ENCODE peak calls at places on chromosome 4, in ten cellular contexts. One of them, this sample, is unnamed.

GRCh38 chr4:35459045-35459444 is 785.3 kb downstream of the ARAP2 start:
- DNase-seq in fibroblast of mammary gland: no peak
- DNase-seq in IMR-90: no peak
- DNase-seq in CD8-positive, alpha-beta T cell: no peak
- DNase-seq in GM12865: no peak
- DNase-seq in lower leg skin: no peak
- DNase-seq in kidney: no peak
- DNase-seq in AG09319: no peak
- DNase-seq in heart right ventricle: no peak
- DNase-seq in B cell: no peak
- DNase-seq in this sample: no peak

GRCh38 chr4:145840162-145840768 is 98.4 kb downstream of the ZNF827 start:
- DNase-seq in fibroblast of mammary gland: peak; percentile 64
- DNase-seq in IMR-90: peak; percentile 38
- DNase-seq in CD8-positive, alpha-beta T cell: no peak
- DNase-seq in GM12865: peak; percentile 75
- DNase-seq in lower leg skin: no peak
- DNase-seq in kidney: no peak
- DNase-seq in AG09319: no peak
- DNase-seq in heart right ventricle: no peak
- DNase-seq in B cell: no peak
- DNase-seq in this sample: no peak

GRCh38 chr4:141002323-141002805 is 130.9 kb downstream of the RNF150 start:
- DNase-seq in fibroblast of mammary gland: peak; percentile 7
- DNase-seq in IMR-90: peak; percentile 93
- DNase-seq in CD8-positive, alpha-beta T cell: no peak
- DNase-seq in GM12865: no peak
- DNase-seq in lower leg skin: no peak
- DNase-seq in kidney: no peak
- DNase-seq in AG09319: no peak
- DNase-seq in heart right ventricle: no peak
- DNase-seq in B cell: no peak
- DNase-seq in this sample: no peak

GRCh38 chr4:26055855-26056254 is 141.8 kb downstream of the SMIM20 start:
- DNase-seq in fibroblast of mammary gland: no peak
- DNase-seq in IMR-90: no peak
- DNase-seq in CD8-positive, alpha-beta T cell: no peak
- DNase-seq in GM12865: peak; percentile 11
- DNase-seq in lower leg skin: no peak
- DNase-seq in kidney: no peak
- DNase-seq in AG09319: no peak
- DNase-seq in heart right ventricle: no peak
- DNase-seq in B cell: no peak
- DNase-seq in this sample: no peak

GRCh38 chr4:177119693-177120092 is 190.0 kb upstream of the NEIL3 start:
- DNase-seq in fibroblast of mammary gland: peak; percentile 28
- DNase-seq in IMR-90: no peak
- DNase-seq in CD8-positive, alpha-beta T cell: no peak
- DNase-seq in GM12865: no peak
- DNase-seq in lower leg skin: no peak
- DNase-seq in kidney: no peak
- DNase-seq in AG09319: no peak
- DNase-seq in heart right ventricle: no peak
- DNase-seq in B cell: no peak
- DNase-seq in this sample: no peak

GRCh38 chr4:1544861-1545275 is 138.6 kb upstream of the NKX1-1 start:
- DNase-seq in fibroblast of mammary gland: no peak
- DNase-seq in IMR-90: no peak
- DNase-seq in CD8-positive, alpha-beta T cell: peak; percentile 25
- DNase-seq in GM12865: no peak
- DNase-seq in lower leg skin: no peak
- DNase-seq in kidney: peak; percentile 63
- DNase-seq in AG09319: no peak
- DNase-seq in heart right ventricle: peak; percentile 21
- DNase-seq in B cell: no peak
- DNase-seq in this sample: peak; percentile 82

GRCh38 chr4:92101609-92102231 is 202.0 kb upstream of the GRID2 start:
- DNase-seq in fibroblast of mammary gland: peak; percentile 47
- DNase-seq in IMR-90: peak; percentile 15
- DNase-seq in CD8-positive, alpha-beta T cell: no peak
- DNase-seq in GM12865: no peak
- DNase-seq in lower leg skin: no peak
- DNase-seq in kidney: no peak
- DNase-seq in AG09319: no peak
- DNase-seq in heart right ventricle: no peak
- DNase-seq in B cell: no peak
- DNase-seq in this sample: no peak

GRCh38 chr4:7808181-7808580 is 131.5 kb downstream of the AFAP1 start:
- DNase-seq in fibroblast of mammary gland: no peak
- DNase-seq in IMR-90: no peak
- DNase-seq in CD8-positive, alpha-beta T cell: no peak
- DNase-seq in GM12865: no peak
- DNase-seq in lower leg skin: no peak
- DNase-seq in kidney: no peak
- DNase-seq in AG09319: no peak
- DNase-seq in heart right ventricle: no peak
- DNase-seq in B cell: no peak
- DNase-seq in this sample: no peak

GRCh38 chr4:71211748-71212147 is 127.1 kb upstream of the SLC4A4 start:
- DNase-seq in fibroblast of mammary gland: peak; percentile 49
- DNase-seq in IMR-90: no peak
- DNase-seq in CD8-positive, alpha-beta T cell: no peak
- DNase-seq in GM12865: no peak
- DNase-seq in lower leg skin: peak; percentile 22
- DNase-seq in kidney: no peak
- DNase-seq in AG09319: no peak
- DNase-seq in heart right ventricle: no peak
- DNase-seq in B cell: no peak
- DNase-seq in this sample: no peak

GRCh38 chr4:73275318-73275654 is 16.7 kb upstream of the ANKRD17 start:
- DNase-seq in fibroblast of mammary gland: no peak
- DNase-seq in IMR-90: no peak
- DNase-seq in CD8-positive, alpha-beta T cell: no peak
- DNase-seq in GM12865: no peak
- DNase-seq in lower leg skin: no peak
- DNase-seq in kidney: no peak
- DNase-seq in AG09319: no peak
- DNase-seq in heart right ventricle: no peak
- DNase-seq in B cell: no peak
- DNase-seq in this sample: no peak

GRCh38 chr4:183139058-183139740 is 40.1 kb downstream of the WWC2 start:
- DNase-seq in fibroblast of mammary gland: no peak
- DNase-seq in IMR-90: peak; percentile 31
- DNase-seq in CD8-positive, alpha-beta T cell: no peak
- DNase-seq in GM12865: no peak
- DNase-seq in lower leg skin: no peak
- DNase-seq in kidney: no peak
- DNase-seq in AG09319: no peak
- DNase-seq in heart right ventricle: no peak
- DNase-seq in B cell: no peak
- DNase-seq in this sample: no peak

GRCh38 chr4:183142566-183143545 is 43.8 kb downstream of the WWC2 start:
- DNase-seq in fibroblast of mammary gland: peak; percentile 90
- DNase-seq in IMR-90: peak; percentile 47
- DNase-seq in CD8-positive, alpha-beta T cell: no peak
- DNase-seq in GM12865: no peak
- DNase-seq in lower leg skin: peak; percentile 69
- DNase-seq in kidney: no peak
- DNase-seq in AG09319: peak; percentile 45
- DNase-seq in heart right ventricle: peak; percentile 54
- DNase-seq in B cell: no peak
- DNase-seq in this sample: no peak

GRCh38 chr4:183139972-183140570 is 41.0 kb downstream of the WWC2 start:
- DNase-seq in fibroblast of mammary gland: no peak
- DNase-seq in IMR-90: peak; percentile 58
- DNase-seq in CD8-positive, alpha-beta T cell: no peak
- DNase-seq in GM12865: no peak
- DNase-seq in lower leg skin: no peak
- DNase-seq in kidney: no peak
- DNase-seq in AG09319: no peak
- DNase-seq in heart right ventricle: no peak
- DNase-seq in B cell: no peak
- DNase-seq in this sample: no peak

GRCh38 chr4:183140911-183141320 is 41.9 kb downstream of the WWC2 start:
- DNase-seq in fibroblast of mammary gland: peak; percentile 82
- DNase-seq in IMR-90: peak; percentile 76
- DNase-seq in CD8-positive, alpha-beta T cell: no peak
- DNase-seq in GM12865: no peak
- DNase-seq in lower leg skin: no peak
- DNase-seq in kidney: no peak
- DNase-seq in AG09319: peak; percentile 8
- DNase-seq in heart right ventricle: no peak
- DNase-seq in B cell: no peak
- DNase-seq in this sample: no peak

DNA sequence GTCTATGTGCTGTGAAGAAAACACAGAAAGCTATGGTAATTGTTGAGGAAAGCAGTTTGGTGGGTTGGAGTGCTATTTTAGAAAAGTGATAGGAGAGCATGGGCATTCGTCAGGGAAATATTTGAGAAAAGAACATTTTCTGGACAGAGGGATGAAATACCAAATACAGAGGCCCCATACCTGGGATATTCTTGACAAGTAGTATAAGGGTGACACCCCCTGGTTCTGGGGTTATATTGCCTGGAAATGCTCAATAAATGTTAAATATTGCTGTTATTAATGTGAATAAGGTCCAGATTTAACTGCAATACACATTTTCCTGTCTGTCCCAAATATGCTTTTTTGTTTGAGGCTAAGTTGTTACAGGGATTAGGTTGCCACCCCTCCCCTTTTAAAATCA is 42.9 kb downstream of the WWC2 start:
- DNase-seq in fibroblast of mammary gland: no peak
- DNase-seq in IMR-90: no peak
- DNase-seq in CD8-positive, alpha-beta T cell: no peak
- DNase-seq in GM12865: no peak
- DNase-seq in lower leg skin: no peak
- DNase-seq in kidney: no peak
- DNase-seq in AG09319: no peak
- DNase-seq in heart right ventricle: no peak
- DNase-seq in B cell: no peak
- DNase-seq in this sample: no peak
- TF ChIP-seq CTCF in fibroblast of mammary gland: peak; percentile 3
- TF ChIP-seq CTCF in IMR-90: no peak
- TF ChIP-seq CTCF in CD8-positive, alpha-beta T cell: no peak
- TF ChIP-seq CTCF in GM12865: no peak
- TF ChIP-seq CTCF in lower leg skin: no peak
- TF ChIP-seq CTCF in kidney: no peak
- TF ChIP-seq CTCF in AG09319: no peak
- TF ChIP-seq CTCF in heart right ventricle: no peak
- TF ChIP-seq CTCF in B cell: no peak
- TF ChIP-seq CTCF in this sample: peak; percentile 58

GRCh38 chr4:149371021-149371420 is 444.6 kb downstream of the IQCM start:
- DNase-seq in fibroblast of mammary gland: peak; percentile 78
- DNase-seq in IMR-90: peak; percentile 63
- DNase-seq in CD8-positive, alpha-beta T cell: no peak
- DNase-seq in GM12865: peak; percentile 58
- DNase-seq in lower leg skin: no peak
- DNase-seq in kidney: no peak
- DNase-seq in AG09319: peak; percentile 40
- DNase-seq in heart right ventricle: no peak
- DNase-seq in B cell: no peak
- DNase-seq in this sample: no peak
- TF ChIP-seq CTCF in fibroblast of mammary gland: peak; percentile 53
- TF ChIP-seq CTCF in IMR-90: peak; percentile 53
- TF ChIP-seq CTCF in CD8-positive, alpha-beta T cell: no peak
- TF ChIP-seq CTCF in GM12865: peak; percentile 25
- TF ChIP-seq CTCF in lower leg skin: no peak
- TF ChIP-seq CTCF in kidney: peak; percentile 38
- TF ChIP-seq CTCF in AG09319: peak; percentile 50
- TF ChIP-seq CTCF in heart right ventricle: peak; percentile 31
- TF ChIP-seq CTCF in B cell: no peak
- TF ChIP-seq CTCF in this sample: peak; percentile 79

DNA sequence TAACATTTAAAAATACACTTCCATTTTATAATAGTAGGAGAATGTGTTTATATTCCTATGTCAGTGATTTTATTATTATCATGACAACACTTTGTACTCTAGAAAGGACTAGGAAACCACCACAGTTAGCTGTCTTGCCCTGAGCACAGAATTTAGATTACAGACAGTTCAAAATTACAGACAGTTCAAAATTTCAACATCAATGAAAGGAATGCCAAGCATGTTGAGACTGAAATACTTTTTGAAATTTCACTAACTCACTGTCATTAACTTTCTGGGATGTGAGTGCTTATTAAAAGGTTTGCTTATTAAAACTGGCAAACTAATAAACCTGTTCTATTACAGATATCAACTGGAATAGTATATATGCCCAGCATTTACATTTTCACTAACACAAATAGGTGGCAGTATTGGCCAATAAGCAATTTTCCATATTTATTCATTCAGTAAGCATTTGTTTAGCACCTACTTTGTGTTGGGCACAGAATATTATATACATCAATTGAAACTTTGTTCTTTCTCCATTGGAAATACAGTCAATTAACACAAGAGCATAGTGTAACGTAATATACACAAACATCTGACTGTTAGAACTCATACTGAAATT is 179.4 kb downstream of the FBXW7 start:
- DNase-seq in fibroblast of mammary gland: peak; percentile 15
- DNase-seq in IMR-90: peak; percentile 21
- DNase-seq in CD8-positive, alpha-beta T cell: no peak
- DNase-seq in GM12865: no peak
- DNase-seq in lower leg skin: no peak
- DNase-seq in kidney: no peak
- DNase-seq in AG09319: no peak
- DNase-seq in heart right ventricle: no peak
- DNase-seq in B cell: no peak
- DNase-seq in this sample: no peak
- TF ChIP-seq CTCF in fibroblast of mammary gland: peak; percentile 18
- TF ChIP-seq CTCF in IMR-90: peak; percentile 5
- TF ChIP-seq CTCF in CD8-positive, alpha-beta T cell: no peak
- TF ChIP-seq CTCF in GM12865: no peak
- TF ChIP-seq CTCF in lower leg skin: no peak
- TF ChIP-seq CTCF in kidney: no peak
- TF ChIP-seq CTCF in AG09319: no peak
- TF ChIP-seq CTCF in heart right ventricle: no peak
- TF ChIP-seq CTCF in B cell: no peak
- TF ChIP-seq CTCF in this sample: peak; percentile 72

DNA sequence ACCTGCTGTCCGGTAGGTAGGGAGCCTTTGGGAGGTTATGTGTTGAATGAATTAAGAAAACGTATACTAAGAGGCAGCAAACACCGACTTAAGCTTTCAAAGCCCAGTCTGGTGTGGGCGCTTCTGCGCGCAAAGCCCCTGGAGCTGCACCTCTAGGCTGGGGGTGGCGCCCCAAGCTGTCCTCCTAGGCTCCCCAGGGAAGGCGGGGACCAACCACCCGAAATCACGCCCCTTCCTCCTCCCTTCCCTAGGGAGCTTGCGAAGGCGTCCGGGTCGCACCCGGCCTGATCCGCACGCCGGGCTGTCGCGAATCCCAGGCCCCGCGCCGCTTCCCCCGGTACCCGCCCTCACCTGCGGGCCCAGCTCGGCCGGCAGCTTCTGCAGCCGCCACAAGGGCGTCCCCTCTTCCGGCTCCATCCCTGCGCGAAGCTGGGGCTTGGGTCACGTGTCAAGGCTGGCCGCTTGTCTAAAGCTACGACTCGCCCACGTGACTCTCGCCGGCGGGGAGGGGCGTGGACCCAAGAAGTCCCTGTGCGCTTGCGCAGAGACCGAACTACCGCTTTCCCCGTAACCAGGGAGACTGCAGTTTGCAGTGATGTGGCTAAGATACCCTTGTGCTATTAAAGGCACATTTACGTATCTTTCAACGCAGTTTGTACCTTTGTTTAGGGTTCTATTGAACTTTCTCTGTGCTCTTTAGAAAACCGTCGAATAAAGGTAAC is at the start of gene COMMD8:
- DNase-seq in fibroblast of mammary gland: peak; percentile 94
- DNase-seq in IMR-90: peak; percentile 95
- DNase-seq in CD8-positive, alpha-beta T cell: peak; percentile 97
- DNase-seq in GM12865: peak; percentile 98
- DNase-seq in lower leg skin: peak; percentile 97
- DNase-seq in kidney: peak; percentile 99
- DNase-seq in AG09319: peak; percentile 89
- DNase-seq in heart right ventricle: peak; percentile 97
- DNase-seq in B cell: peak; percentile 90
- DNase-seq in this sample: peak; percentile 98
- TF ChIP-seq CTCF in fibroblast of mammary gland: no peak
- TF ChIP-seq CTCF in IMR-90: peak; percentile 30
- TF ChIP-seq CTCF in CD8-positive, alpha-beta T cell: no peak
- TF ChIP-seq CTCF in GM12865: no peak
- TF ChIP-seq CTCF in lower leg skin: no peak
- TF ChIP-seq CTCF in kidney: peak; percentile 18
- TF ChIP-seq CTCF in AG09319: peak; percentile 27
- TF ChIP-seq CTCF in heart right ventricle: no peak
- TF ChIP-seq CTCF in B cell: peak; percentile 52
- TF ChIP-seq CTCF in this sample: peak; percentile 71